ENCODE peak calls at places on chromosomes 1 and 21, in seven cellular contexts. U, O, G, F, L, R and A are unnamed samples.
A peak's percentile ranks its signal among the peaks of the same experiment; 100 is the strongest.

GRCh38 chr1:66764994-66765578 is 12.8 kb downstream of the DYNLT5 start:
- DNase-seq in O (peak; percentile 40), G (peak; percentile 69), U (no peak), F (no peak), R (peak; percentile 78), L (peak; percentile 45), A (peak; percentile 49)

GRCh38 chr1:235090406-235091069 is 38.1 kb downstream of the TOMM20 start:
- DNase-seq in F (no peak), R (no peak), L (no peak), O (peak; percentile 93), U (no peak), G (peak; percentile 24), A (no peak)

GRCh38 chr1:216325946-216326345 is 97.3 kb downstream of the USH2A start:
- DNase-seq in L (no peak), O (no peak), U (no peak), R (no peak), F (no peak), G (no peak), A (no peak)

GRCh38 chr1:109197163-109198042 is 16.3 kb upstream of the SARS1 start:
- DNase-seq in G (peak; percentile 98), F (no peak), U (no peak), O (no peak), R (peak; percentile 97), L (no peak), A (no peak)

GRCh38 chr1:32071758-32072621 is 749 bp upstream of the TMEM39B start:
- DNase-seq in U (no peak), O (peak; percentile 32), R (peak; percentile 69), G (peak; percentile 81), F (no peak), L (no peak), A (no peak)

GRCh38 chr1:52665173-52666020 is 32.4 kb downstream of the SHISAL2A start:
- DNase-seq in L (no peak), O (no peak), F (no peak), U (no peak), G (no peak), R (no peak), A (no peak)

GRCh38 chr1:221083902-221084301 is 204.7 kb downstream of the HLX start:
- DNase-seq in L (no peak), U (no peak), F (no peak), G (no peak), O (no peak), R (no peak), A (no peak)

GRCh38 chr1:25196830-25197229 is 35.5 kb downstream of the SYF2 start:
- DNase-seq in L (no peak), R (no peak), G (no peak), U (no peak), F (no peak), O (no peak), A (no peak)

GRCh38 chr1:112793631-112794565 is 78.8 kb upstream of the PPM1J start:
- DNase-seq in O (no peak), L (no peak), U (no peak), R (no peak), G (no peak), F (no peak), A (no peak)

GRCh38 chr1:160637821-160638539 is 8.9 kb downstream of the SLAMF1 start:
- DNase-seq in G (no peak), R (no peak), F (no peak), L (peak; percentile 64), O (peak; percentile 25), U (peak; percentile 52), A (no peak)

GRCh38 chr21:43270800-43271261 is 102.0 kb downstream of the CRYAA start:
- DNase-seq in O (no peak), G (peak; percentile 76), U (no peak), L (no peak), R (no peak), F (peak; percentile 60), A (no peak)

GRCh38 chr1:111030590-111030989 is 66.9 kb upstream of the LRIF1 start:
- DNase-seq in G (peak; percentile 64), U (no peak), L (peak; percentile 76), O (peak; percentile 87), R (peak; percentile 59), F (no peak), A (no peak)

GRCh38 chr1:29975036-29975694 is 738.8 kb downstream of the PTPRU start:
- DNase-seq in F (no peak), O (peak; percentile 75), G (peak; percentile 46), L (no peak), U (no peak), R (peak; percentile 35), A (no peak)

GRCh38 chr21:31354604-31355443 is 10.8 kb upstream of the TIAM1 start:
- DNase-seq in F (no peak), O (peak; percentile 25), R (peak; percentile 57), L (peak; percentile 6), U (peak; percentile 70), G (peak; percentile 94), A (no peak)

GRCh38 chr1:53238197-53239155 is at the start of gene MAGOH:
- DNase-seq in O (peak; percentile 98), F (peak; percentile 99), G (peak; percentile 98), L (peak; percentile 97), U (peak; percentile 89), R (peak; percentile 97), A (peak; percentile 84)

GRCh38 chr21:33401617-33401967 is 1.6 kb upstream of the IFNGR2 start:
- DNase-seq in U (no peak), R (no peak), F (no peak), O (no peak), L (no peak), G (peak; percentile 80), A (no peak)

GRCh38 chr1:228046421-228047182 is 35.9 kb upstream of the ARF1 start:
- DNase-seq in O (no peak), F (no peak), U (no peak), L (no peak), R (no peak), G (no peak), A (no peak)

GRCh38 chr1:115069186-115069585 is 20.1 kb downstream of the TSPAN2 start:
- DNase-seq in G (peak; percentile 90), U (no peak), R (no peak), O (no peak), F (no peak), L (no peak), A (no peak)

GRCh38 chr1:240000634-240001033 is 91.0 kb upstream of the FMN2 start:
- DNase-seq in F (no peak), L (no peak), O (no peak), U (no peak), G (peak; percentile 79), R (peak; percentile 86), A (no peak)

GRCh38 chr1:52203935-52204625 is 62.2 kb downstream of the ZFYVE9 start:
- DNase-seq in L (no peak), F (no peak), G (no peak), O (no peak), R (no peak), U (no peak), A (no peak)

GRCh38 chr1:190373705-190374336 is 103.8 kb downstream of the BRINP3 start:
- DNase-seq in R (peak; percentile 41), U (no peak), O (peak; percentile 65), L (peak; percentile 43), F (no peak), G (no peak), A (no peak)

GRCh38 chr1:40405812-40406211 is 32.3 kb downstream of the SMAP2 start:
- DNase-seq in G (no peak), L (no peak), U (no peak), F (no peak), O (no peak), R (no peak), A (no peak)

GRCh38 chr1:6037338-6037762 is 8.3 kb upstream of the KCNAB2 start:
- DNase-seq in O (no peak), R (no peak), G (peak; percentile 76), U (no peak), F (no peak), L (no peak), A (no peak)

GRCh38 chr1:171740987-171741871 is 636 bp downstream of the VAMP4 start:
- DNase-seq in U (no peak), L (peak; percentile 42), G (peak; percentile 69), R (peak; percentile 27), O (peak; percentile 52), F (no peak), A (peak; percentile 49)

GRCh38 chr1:220748091-220748934 is at the start of gene MTARC2:
- DNase-seq in R (peak; percentile 73), F (peak; percentile 87), L (peak; percentile 85), O (peak; percentile 91), U (no peak), G (peak; percentile 86), A (peak; percentile 11)

GRCh38 chr21:30216041-30216723 is at the start of gene CLDN8:
- DNase-seq in R (no peak), G (no peak), U (no peak), F (no peak), O (no peak), L (no peak), A (no peak)

GRCh38 chr1:178098262-178098661 is 4.4 kb downstream of the RASAL2 start:
- DNase-seq in G (no peak), R (peak; percentile 23), O (no peak), U (no peak), F (no peak), L (no peak), A (no peak)
- H3K27ac ChIP-seq in G (no peak overlapping the region), R (no peak overlapping the region), O (no peak overlapping the region), U (no peak overlapping the region), F (no peak overlapping the region), L (no peak overlapping the region), A (no peak overlapping the region)

DNA sequence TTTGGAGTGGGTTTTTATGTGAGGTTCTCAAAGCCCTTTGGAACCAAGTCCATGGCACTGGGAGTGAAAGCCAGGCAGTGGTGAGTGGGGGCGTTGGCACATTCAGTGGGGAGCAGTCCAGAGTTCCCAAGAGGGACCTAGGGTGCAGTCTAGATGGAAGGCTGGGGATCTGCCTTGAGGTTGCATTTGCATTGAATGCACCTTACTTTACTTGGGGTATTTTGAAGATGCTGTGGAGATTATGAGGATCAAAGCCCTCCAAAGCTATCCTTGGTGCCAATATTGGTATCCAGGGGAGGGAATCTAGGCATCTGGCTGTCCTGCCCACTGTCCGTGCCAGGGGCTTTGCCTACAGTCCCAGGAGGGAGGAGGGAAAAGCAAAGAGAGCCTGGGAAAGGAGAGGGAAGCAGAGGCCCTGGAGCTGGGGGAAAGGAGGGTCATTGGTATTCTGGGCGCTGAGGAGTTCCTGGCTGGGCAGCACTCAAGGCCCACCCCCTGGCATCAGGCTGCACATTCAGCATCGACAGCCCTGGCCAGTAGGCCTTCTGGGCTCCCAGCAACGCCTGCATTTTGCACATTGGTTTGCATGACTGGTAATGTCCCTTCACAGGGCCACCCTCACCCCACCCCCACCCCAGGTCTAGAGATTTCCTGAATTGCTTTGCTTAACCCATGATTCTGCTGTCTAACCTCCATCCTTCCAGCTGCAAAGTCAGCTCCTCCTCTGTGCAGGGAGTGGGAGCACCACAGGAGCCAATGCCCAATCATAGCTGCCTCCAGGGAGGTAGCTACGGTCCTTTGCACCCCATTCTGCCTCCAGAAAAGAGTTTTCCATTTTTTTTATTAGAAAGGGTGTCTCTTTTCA is 843 bp upstream of the BCAN start:
- DNase-seq in G (no peak), R (no peak), F (no peak), L (no peak), U (no peak), O (no peak), A (peak; percentile 92)
- H3K27ac ChIP-seq in G (no peak overlapping the region), R (no peak overlapping the region), F (no peak overlapping the region), L (no peak overlapping the region), U (no peak overlapping the region), O (no peak overlapping the region), A (peak overlapping the region; percentile 85)

GRCh38 chr1:10295471-10296085 is 85.2 kb downstream of the KIF1B start:
- DNase-seq in L (no peak), G (no peak), O (no peak), U (no peak), R (no peak), F (no peak), A (peak; percentile 55)
- H3K27ac ChIP-seq in L (no peak overlapping the region), G (no peak overlapping the region), O (no peak overlapping the region), U (no peak overlapping the region), R (no peak overlapping the region), F (no peak overlapping the region), A (peak overlapping the region; percentile 95)

GRCh38 chr1:226062558-226063361 is at the start of gene H3-3A:
- DNase-seq in O (peak; percentile 97), L (peak; percentile 96), G (peak; percentile 88), F (peak; percentile 99), R (peak; percentile 94), U (peak; percentile 95), A (peak; percentile 95)
- H3K27ac ChIP-seq in O (peak within 1 kb of the TSS; percentile 100), L (peak within 1 kb of the TSS; percentile 100), G (peak within 1 kb of the TSS; percentile 99), F (peak within 1 kb of the TSS; percentile 100), R (peak within 1 kb of the TSS; percentile 94), U (peak within 1 kb of the TSS; percentile 92), A (peak within 1 kb of the TSS; percentile 98)